ENCODE peak calls at places on chromosome 3, in five cellular contexts. M is heart right ventricle; E is CD8-positive, alpha-beta T cell; P is neuronal stem cell; V is ovary. G is an unnamed sample.

GRCh38 chr3:194775731-194776130 is 90.0 kb downstream of the FAM43A start:
- DNase-seq in M (no peak), E (no peak), P (no peak), V (no peak), G (no peak)

GRCh38 chr3:36373661-36374060 is 6.6 kb upstream of the STAC start:
- DNase-seq in M (no peak), E (no peak), P (no peak), V (no peak), G (no peak)

GRCh38 chr3:111103807-111104206 is 32.2 kb downstream of the NECTIN3 start:
- DNase-seq in M (no peak), E (no peak), P (no peak), V (no peak), G (no peak)

GRCh38 chr3:133662256-133662773 is 574 bp upstream of the TOPBP1 start:
- DNase-seq in M (no peak), E (no peak), P (no peak), V (no peak), G (no peak)

GRCh38 chr3:18558526-18558925 is 133.4 kb upstream of the SATB1 start:
- DNase-seq in M (no peak), E (no peak), P (no peak), V (no peak), G (no peak)

GRCh38 chr3:172569128-172570008 is 46.1 kb upstream of the TNFSF10 start:
- DNase-seq in M (no peak), E (no peak), P (no peak), V (no peak), G (no peak)

GRCh38 chr3:176293277-176293676 is 904.0 kb downstream of the TBL1XR1 start:
- DNase-seq in M (no peak), E (no peak), P (no peak), V (no peak), G (no peak)

GRCh38 chr3:56864090-56864489 is 62.3 kb upstream of the ARHGEF3 start:
- DNase-seq in M (no peak), E (no peak), P (no peak), V (no peak), G (no peak)

GRCh38 chr3:98902341-98902740 is 846 bp upstream of the DCBLD2 start:
- DNase-seq in M (no peak), E (no peak), P (no peak), V (no peak), G (no peak)

GRCh38 chr3:122800838-122801237 is 6.0 kb downstream of the SLC49A4 start:
- DNase-seq in M (no peak), E (no peak), P (no peak), V (no peak), G (no peak)

GRCh38 chr3:187522890-187523289 is 147.3 kb downstream of the SST start:
- DNase-seq in M (no peak), E (no peak), P (no peak), V (no peak), G (no peak)

GRCh38 chr3:141648055-141648910 is 89.8 kb upstream of the RNF7 start:
- DNase-seq in M (no peak), E (no peak), P (no peak), V (no peak), G (no peak)

GRCh38 chr3:19348929-19349564 is 200.7 kb downstream of the KCNH8 start:
- DNase-seq in M (no peak), E (no peak), P (no peak), V (no peak), G (no peak)

GRCh38 chr3:170734737-170735070 is 135.3 kb downstream of the RPL22L1 start:
- DNase-seq in M (no peak), E (no peak), P (no peak), V (no peak), G (no peak)

GRCh38 chr3:126375835-126376331 is 18.7 kb upstream of the KLF15 start:
- DNase-seq in M (no peak), E (no peak), P (no peak), V (peak; percentile 14), G (no peak)

GRCh38 chr3:59480486-59480995 is 430.7 kb upstream of the CFAP20DC start:
- DNase-seq in M (no peak), E (no peak), P (no peak), V (no peak), G (peak; percentile 68)

GRCh38 chr3:53187430-53187829 is 26.4 kb downstream of the PRKCD start:
- DNase-seq in M (no peak), E (no peak), P (no peak), V (no peak), G (no peak)

GRCh38 chr3:68306571-68306970 is 625.8 kb downstream of the TAFA4 start:
- DNase-seq in M (no peak), E (no peak), P (peak; percentile 63), V (no peak), G (no peak)

GRCh38 chr3:167978071-167978470 is 117.7 kb downstream of the GOLIM4 start:
- DNase-seq in M (no peak), E (no peak), P (no peak), V (no peak), G (no peak)

GRCh38 chr3:76998555-76998954 is 41.3 kb upstream of the ROBO2 start:
- DNase-seq in M (no peak), E (no peak), P (no peak), V (no peak), G (no peak)

GRCh38 chr3:191492601-191493000 is 31.6 kb downstream of the PYDC2 start:
- DNase-seq in M (no peak), E (no peak), P (no peak), V (no peak), G (no peak)

DNA sequence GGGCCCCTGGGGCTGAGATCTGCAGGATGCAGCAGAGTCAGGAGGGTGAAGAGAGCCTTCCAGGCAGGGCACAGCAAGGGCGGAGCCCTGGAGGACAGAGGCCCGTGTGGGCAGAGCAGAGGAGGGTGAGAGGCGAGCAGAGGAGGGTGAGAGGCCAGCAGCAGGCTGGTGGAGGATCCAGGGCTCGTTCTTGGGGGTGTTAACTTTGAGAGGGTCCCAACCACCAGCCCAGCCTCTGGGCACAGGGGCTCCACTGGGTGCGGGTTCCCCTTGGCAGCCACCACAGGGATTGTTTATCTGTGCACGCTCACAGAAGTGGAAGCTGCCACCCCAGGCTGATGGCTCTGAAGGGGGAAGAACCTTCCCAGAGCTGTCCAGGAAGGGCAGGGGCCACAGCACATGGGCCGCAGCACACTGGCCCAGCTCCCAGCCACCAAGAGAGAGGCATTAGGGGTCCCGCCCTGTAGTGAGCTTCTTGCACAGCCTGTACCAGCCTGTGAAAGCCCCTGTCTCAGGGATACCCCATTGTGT is 9.3 kb upstream of the PLXND1 start:
- DNase-seq in M (peak; percentile 29), E (no peak), P (no peak), V (no peak), G (no peak)
- H3K27ac ChIP-seq in M (peak overlapping the region; percentile 84), E (no peak overlapping the region), P (no peak overlapping the region), V (no peak overlapping the region), G (no peak overlapping the region)

DNA sequence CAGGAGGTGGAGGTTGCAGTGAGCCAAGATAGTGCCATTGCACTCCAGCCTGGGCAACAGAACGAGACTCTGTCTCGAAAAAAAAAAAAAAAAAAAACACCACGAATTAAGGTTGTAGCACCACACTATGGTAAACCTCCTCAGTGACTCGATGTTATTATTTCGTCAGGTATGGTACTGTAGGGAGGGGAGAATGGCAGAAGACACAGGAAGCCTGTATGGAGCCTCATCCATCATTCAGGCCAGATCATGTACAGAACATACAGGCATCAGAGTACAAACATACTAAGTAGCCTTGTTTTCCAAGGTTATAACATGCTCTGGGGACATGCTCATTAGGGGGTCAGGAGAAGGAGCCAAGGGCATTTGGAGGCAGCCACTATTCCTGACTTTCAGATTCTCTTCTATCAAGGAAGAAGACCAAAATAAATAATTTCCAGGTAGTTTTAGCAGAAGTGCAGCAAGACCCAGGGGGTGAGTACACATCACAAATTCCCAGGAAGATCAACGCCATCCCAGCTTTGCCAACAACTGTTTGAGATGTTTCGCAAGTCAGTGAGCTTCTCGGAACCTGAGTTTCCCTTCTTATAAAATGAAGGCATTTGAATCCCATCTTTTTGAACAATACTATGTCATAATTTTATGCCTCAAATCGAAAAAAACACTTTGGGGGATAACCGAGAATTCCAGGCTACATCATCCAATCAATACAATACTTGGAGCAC is 79.8 kb downstream of the FOXP1 start:
- DNase-seq in M (no peak), E (no peak), P (no peak), V (no peak), G (no peak)
- H3K4me3 ChIP-seq in M (no peak overlapping the region), E (no peak overlapping the region), P (no peak overlapping the region), V (no peak overlapping the region), G (no peak overlapping the region)

DNA sequence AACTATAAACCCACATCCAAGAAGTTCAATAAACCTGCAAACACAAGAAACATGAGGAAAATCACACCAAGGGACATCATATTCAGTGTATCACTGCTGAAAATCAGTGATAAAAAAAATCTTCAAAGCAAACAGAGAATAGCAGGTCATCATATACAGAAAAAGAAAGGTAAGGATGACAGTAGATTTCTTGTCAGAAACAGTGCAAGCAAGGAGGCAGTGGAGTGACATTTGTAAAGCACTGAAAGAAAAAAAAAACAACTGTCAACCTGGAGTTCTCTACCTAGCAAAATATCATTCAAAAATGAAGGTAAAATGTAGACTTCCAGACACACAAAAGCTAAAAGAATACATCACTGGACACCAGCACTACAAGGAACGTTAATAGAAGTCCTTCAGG is 71.5 kb downstream of the TRPC1 start:
- DNase-seq in M (no peak), E (no peak), P (no peak), V (no peak), G (no peak)
- H3K36me3 ChIP-seq in M (peaks cover 11% of the 10 kb centered on the region), E (no peaks in the 10 kb centered on the region), P (no peaks in the 10 kb centered on the region), V (no peaks in the 10 kb centered on the region), G (no peaks in the 10 kb centered on the region)

GRCh38 chr3:129567176-129567705 is 24.3 kb downstream of the H1-8 start:
- DNase-seq in M (no peak), E (no peak), P (no peak), V (no peak), G (no peak)
- H3K27ac ChIP-seq in M (no peak overlapping the region), E (no peak overlapping the region), P (no peak overlapping the region), V (no peak overlapping the region), G (no peak overlapping the region)

GRCh38 chr3:113867506-113867905 is 28.9 kb downstream of the GRAMD1C start:
- DNase-seq in M (no peak), E (no peak), P (no peak), V (no peak), G (no peak)
- H3K4me3 ChIP-seq in M (no peak overlapping the region), E (no peak overlapping the region), P (no peak overlapping the region), V (no peak overlapping the region), G (no peak overlapping the region)

G was measured in SJSA1.